ENCODE peak calls at places on chromosomes 11 and 22, in six cellular contexts. E is MM.1S, O is GM23248, X is neural progenitor cell, H is hepatocyte, N is HCT116. I is an unnamed sample. For H3K4me1, the result is how much of the 10 kb centered on the place peaks cover.

GRCh38 chr22:43541022-43541421 is 129.2 kb downstream of the MPPED1 start:
- DNase-seq in E (no peak), O (no peak), X (no peak), H (no peak), N (no peak), I (no peak)

GRCh38 chr11:78730267-78730824 is 155.7 kb upstream of the NARS2 start:
- DNase-seq in E (no peak), O (no peak), X (no peak), H (no peak), N (no peak), I (no peak)

GRCh38 chr11:22884268-22884667 is 24.0 kb upstream of the CCDC179 start:
- DNase-seq in E (no peak), O (no peak), X (no peak), H (no peak), N (no peak), I (no peak)

GRCh38 chr22:33861216-33861875 is 58.9 kb downstream of the LARGE1 start:
- DNase-seq in E (no peak), O (no peak), X (no peak), H (no peak), N (no peak), I (no peak)

GRCh38 chr11:5597953-5598352 is 1.5 kb downstream of the TRIM6 start:
- DNase-seq in E (no peak), O (no peak), X (peak), H (no peak), N (no peak), I (no peak)

GRCh38 chr11:16606784-16607674 is 131.4 kb upstream of the C11orf58 start:
- DNase-seq in E (no peak), O (no peak), X (peak), H (peak), N (no peak), I (no peak)

GRCh38 chr11:122440783-122441701 is 214.5 kb upstream of the UBASH3B start:
- DNase-seq in E (no peak), O (peak), X (peak), H (peak), N (no peak), I (no peak)

GRCh38 chr11:134584001-134584561 is 172.0 kb upstream of the B3GAT1 start:
- DNase-seq in E (no peak), O (no peak), X (no peak), H (no peak), N (no peak), I (no peak)

GRCh38 chr22:43279867-43280519 is 63.2 kb downstream of the SCUBE1 start:
- DNase-seq in E (no peak), O (no peak), X (peak), H (no peak), N (no peak), I (no peak)

GRCh38 chr11:22343411-22344032 is 5.3 kb downstream of the SLC17A6 start:
- DNase-seq in E (no peak), O (no peak), X (peak), H (no peak), N (no peak), I (no peak)

GRCh38 chr11:61108847-61109585 is 6.7 kb downstream of the CD5 start:
- DNase-seq in E (no peak), O (no peak), X (no peak), H (no peak), N (no peak), I (no peak)
- H3K4me1 ChIP-seq in E (under half), O (under half), X (under half), H (under half), N (under half), I (under half)

GRCh38 chr22:18112440-18112839 is 1.8 kb downstream of the TUBA8 start:
- DNase-seq in E (no peak), O (no peak), X (no peak), H (no peak), N (no peak), I (no peak)
- TF ChIP-seq EZH2phosphoT487 in E (no peak), O (no peak), X (no peak), H (no peak), N (no peak), I (no peak)

GRCh38 chr22:27797793-27798525 is 3.6 kb downstream of the MN1 start:
- DNase-seq in E (no peak), O (no peak), X (peak), H (no peak), N (no peak), I (no peak)

GRCh38 chr22:27800250-27801131 is 1.1 kb downstream of the MN1 start:
- DNase-seq in E (no peak), O (peak), X (peak), H (no peak), N (no peak), I (no peak)

GRCh38 chr22:27796829-27797792 is 4.4 kb downstream of the MN1 start:
- DNase-seq in E (no peak), O (no peak), X (no peak), H (no peak), N (no peak), I (no peak)

GRCh38 chr22:27799334-27800249 is 2.0 kb downstream of the MN1 start:
- DNase-seq in E (no peak), O (peak), X (peak), H (no peak), N (no peak), I (peak)

DNA sequence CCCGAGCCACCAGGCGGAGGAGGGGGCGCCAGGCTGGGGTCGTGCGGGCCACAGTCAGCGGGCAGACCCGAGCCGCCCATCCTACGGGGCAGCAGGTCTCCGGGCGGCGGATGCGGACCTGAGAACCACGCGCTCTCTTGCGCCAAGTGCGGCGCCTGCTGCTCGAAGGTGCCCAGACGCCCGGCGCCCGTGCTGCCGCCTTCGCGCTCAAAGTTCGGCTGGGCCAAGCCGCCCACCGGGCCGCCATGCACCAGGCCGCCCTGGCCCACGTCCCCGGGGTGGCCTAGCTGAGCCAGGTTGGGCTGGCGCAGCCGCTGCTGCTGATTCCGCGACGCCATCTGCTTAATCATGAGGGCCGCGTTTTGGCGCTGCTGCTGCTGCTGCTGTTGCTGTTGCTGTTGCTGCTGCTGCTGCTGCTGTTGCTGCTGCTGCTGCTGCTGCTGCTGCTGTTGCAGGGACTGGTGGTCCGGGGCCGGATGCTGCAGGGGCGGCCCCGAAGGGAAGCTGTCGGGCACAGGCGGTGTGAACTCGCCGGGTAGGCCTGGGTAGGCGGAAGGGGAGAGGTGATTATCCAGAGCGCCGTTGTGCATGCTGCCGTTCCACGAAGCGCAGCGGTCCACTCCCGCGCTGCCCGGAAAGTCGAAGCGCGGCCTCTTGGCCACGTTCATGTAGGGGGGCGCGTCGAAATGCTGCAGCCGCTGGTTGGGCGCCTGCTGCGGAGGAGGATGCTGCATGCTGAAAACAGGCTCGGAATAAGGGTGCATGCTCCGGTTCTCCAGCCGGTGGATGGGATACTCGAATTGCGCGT is 2.8 kb downstream of the MN1 start:
- DNase-seq in E (no peak), O (no peak), X (peak), H (no peak), N (no peak), I (no peak)
- TF ChIP-seq EZH2 in E (no peak), O (no peak), X (peak), H (no peak), N (no peak), I (no peak)

DNA sequence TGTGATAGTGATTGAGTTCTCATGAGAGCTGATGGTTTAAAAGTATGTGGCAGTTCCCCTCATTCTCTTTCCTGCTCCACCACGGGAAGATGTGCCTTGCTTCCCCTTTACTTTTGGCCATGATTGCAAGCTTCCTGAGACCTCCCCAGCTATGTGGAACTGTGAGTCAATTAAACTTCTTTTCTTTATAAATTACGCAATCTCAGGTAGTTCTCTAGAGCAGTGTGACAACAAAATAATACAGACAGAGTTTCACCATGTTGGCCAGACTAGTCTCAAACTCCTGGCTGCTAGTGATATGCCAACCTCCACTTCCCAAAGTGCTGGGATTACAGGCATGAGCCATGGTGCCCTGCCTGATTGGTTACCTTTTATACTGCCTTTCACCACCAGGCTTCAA is 755.2 kb downstream of the METTL15 start:
- DNase-seq in E (no peak), O (no peak), X (no peak), H (no peak), N (no peak), I (no peak)
- H3K4me1 ChIP-seq in E (under half), O (under half), X (under half), H (under half), N (under half), I (under half)

DNA sequence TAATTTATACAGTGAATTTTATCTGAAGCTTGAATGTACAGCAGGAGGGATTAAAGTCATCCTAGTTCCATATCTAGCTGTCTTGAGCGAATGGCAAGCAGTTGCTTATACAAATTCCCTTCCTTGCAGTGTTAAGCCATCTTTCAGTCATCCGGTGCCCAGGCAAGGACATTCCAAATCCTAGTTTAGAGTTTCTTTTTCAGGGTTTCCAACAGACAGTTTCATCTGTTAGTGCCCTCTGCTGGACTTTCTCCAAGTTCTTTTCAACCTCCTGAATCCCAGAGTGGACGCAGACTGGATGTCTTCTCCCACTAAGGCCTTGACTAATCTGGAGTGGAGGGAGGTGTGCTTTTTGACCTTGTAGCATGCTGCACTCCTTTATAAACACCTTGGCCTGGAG is 45.4 kb downstream of the GRAMD1B start:
- DNase-seq in E (no peak), O (peak), X (peak), H (peak), N (no peak), I (peak)
- TF ChIP-seq EZH2phosphoT487 in E (no peak), O (no peak), X (no peak), H (no peak), N (no peak), I (no peak)

DNA sequence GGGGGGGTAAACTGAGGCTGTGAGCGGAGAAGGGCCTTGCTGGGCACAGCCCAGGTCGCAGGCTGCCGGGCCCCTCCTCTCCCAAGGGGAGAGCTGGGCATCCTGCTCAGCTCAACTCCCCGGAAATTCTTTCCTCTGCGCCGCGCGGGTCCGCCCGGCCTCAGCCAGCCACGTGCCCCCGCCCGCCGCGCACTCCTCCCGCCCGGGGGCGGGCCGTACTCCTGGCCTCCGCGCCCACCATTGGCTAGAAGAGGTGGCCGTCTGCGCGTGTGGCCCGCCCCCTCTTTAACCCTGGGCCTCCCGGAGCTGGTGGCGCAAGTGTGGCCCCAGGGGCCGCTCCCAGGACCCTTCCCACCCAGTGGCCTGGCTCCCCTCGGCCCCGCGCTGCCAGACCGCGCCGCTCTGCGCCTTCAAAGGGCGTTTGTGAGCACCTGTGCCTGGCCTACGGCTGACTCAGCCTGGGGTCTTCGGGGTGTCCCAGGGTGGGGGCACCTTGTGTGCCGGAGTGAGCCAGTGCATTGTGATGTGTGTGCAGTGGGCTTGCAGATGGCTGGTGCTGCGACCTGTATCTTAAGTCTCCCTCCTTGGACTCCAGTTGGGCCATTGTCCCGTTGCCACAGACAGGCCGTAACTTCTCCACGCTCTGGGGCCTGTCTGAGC is 2.0 kb downstream of the MRGPRF start:
- DNase-seq in E (no peak), O (peak), X (peak), H (peak), N (peak), I (no peak)
- TF ChIP-seq EZH2 in E (no peak), O (no peak), X (no peak), H (no peak), N (no peak), I (no peak)

GRCh38 chr11:114318361-114318760 is 22.2 kb downstream of the NNMT start:
- DNase-seq in E (peak), O (peak), X (peak), H (no peak), N (no peak), I (no peak)
- H3K4me1 ChIP-seq in E (under half), O (half or more), X (under half), H (under half), N (under half), I (under half)

GRCh38 chr11:76748931-76749330 is 34.2 kb upstream of the TSKU start:
- DNase-seq in E (no peak), O (no peak), X (no peak), H (no peak), N (no peak), I (no peak)

GRCh38 chr11:76750067-76750466 is 33.1 kb upstream of the TSKU start:
- DNase-seq in E (no peak), O (no peak), X (no peak), H (no peak), N (no peak), I (no peak)

GRCh38 chr11:76750746-76751145 is 32.4 kb upstream of the TSKU start:
- DNase-seq in E (no peak), O (no peak), X (no peak), H (no peak), N (no peak), I (no peak)

GRCh38 chr11:76753950-76754349 is 29.2 kb upstream of the TSKU start:
- DNase-seq in E (no peak), O (no peak), X (no peak), H (no peak), N (no peak), I (no peak)

GRCh38 chr11:76752321-76753175 is 30.6 kb upstream of the TSKU start:
- DNase-seq in E (no peak), O (peak), X (no peak), H (peak), N (no peak), I (no peak)
- TF ChIP-seq EZH2phosphoT487 in E (no peak), O (no peak), X (no peak), H (no peak), N (no peak), I (no peak)